ENCODE peak calls at places on chromosomes 16 and 17, in ten cellular contexts. P, Y, O, T, N, E, I, B, V and C are unnamed samples.

GRCh38 chr17:17774009-17774881 is 62.5 kb downstream of the SREBF1 start:
- DNase-seq in V (no peak), N (peak), B (no peak), E (peak), O (peak), P (peak), I (peak), Y (peak), T (no peak), C (peak)

GRCh38 chr16:3980311-3981111 is 100.0 kb upstream of the CREBBP start:
- DNase-seq in T (peak), I (no peak), Y (no peak), N (no peak), B (no peak), E (no peak), P (no peak), O (no peak), V (no peak), C (no peak)

GRCh38 chr17:49577651-49577935 is 1.9 kb downstream of the NXPH3 start:
- DNase-seq in O (no peak), N (no peak), V (no peak), B (peak), I (no peak), P (no peak), Y (no peak), T (peak), E (no peak), C (no peak)

GRCh38 chr17:38403491-38403890 is 24.8 kb upstream of the ARHGAP23 start:
- DNase-seq in P (no peak), Y (no peak), B (no peak), V (no peak), I (peak), T (peak), N (no peak), E (no peak), O (no peak), C (no peak)

GRCh38 chr17:45645330-45645729 is 138.8 kb upstream of the CRHR1 start:
- DNase-seq in P (no peak), N (no peak), I (no peak), T (no peak), E (no peak), B (no peak), V (no peak), O (no peak), Y (no peak), C (no peak)

GRCh38 chr17:49843774-49844350 is 4.0 kb downstream of the TAC4 start:
- DNase-seq in N (no peak), E (peak), O (no peak), I (peak), Y (no peak), P (no peak), V (no peak), B (peak), T (no peak), C (no peak)

GRCh38 chr17:17681744-17682292 is 560 bp downstream of the RAI1 start:
- DNase-seq in T (peak), I (no peak), E (no peak), P (no peak), N (no peak), V (no peak), O (no peak), B (peak), Y (peak), C (peak)

GRCh38 chr17:19610879-19611278 is 37.7 kb upstream of the ALDH3A2 start:
- DNase-seq in T (no peak), P (no peak), B (no peak), E (no peak), O (no peak), Y (no peak), I (no peak), N (no peak), V (no peak), C (no peak)

GRCh38 chr16:85310868-85311585 is 198.8 kb upstream of the CIBAR2 start:
- DNase-seq in I (peak), P (no peak), N (no peak), E (no peak), Y (no peak), T (no peak), V (no peak), B (peak), O (no peak), C (no peak)

GRCh38 chr17:58611331-58611730 is 80.5 kb downstream of the TEX14 start:
- DNase-seq in I (no peak), V (no peak), T (no peak), N (no peak), Y (no peak), O (no peak), B (no peak), E (no peak), P (no peak), C (no peak)

GRCh38 chr16:10906914-10907756 is 30.1 kb downstream of the CIITA start:
- DNase-seq in I (peak), T (peak), N (no peak), Y (no peak), O (no peak), E (no peak), P (no peak), V (no peak), B (no peak), C (no peak)

GRCh38 chr16:2895813-2896212 is 12.8 kb downstream of the FLYWCH2 start:
- DNase-seq in V (peak), P (no peak), O (no peak), I (no peak), N (no peak), Y (no peak), E (no peak), T (no peak), B (no peak), C (no peak)

GRCh38 chr17:76561799-76562268 is 22.0 kb downstream of the PRCD start:
- DNase-seq in B (no peak), E (peak), V (no peak), O (no peak), T (no peak), P (no peak), Y (no peak), N (no peak), I (no peak), C (no peak)

GRCh38 chr17:59837362-59838195 is 55.2 kb downstream of the TUBD1 start:
- DNase-seq in P (peak), T (no peak), Y (peak), N (peak), E (peak), O (no peak), I (peak), V (peak), B (peak), C (peak)

GRCh38 chr16:496097-496886 is 31.2 kb upstream of the CAPN15 start:
- DNase-seq in E (peak), V (no peak), Y (no peak), B (no peak), P (no peak), O (no peak), I (no peak), N (no peak), T (no peak), C (no peak)

GRCh38 chr17:81967533-81968395 is 6.8 kb upstream of the NOTUM start:
- DNase-seq in B (peak), N (peak), T (peak), E (no peak), P (peak), I (peak), Y (peak), O (peak), V (peak), C (peak)

GRCh38 chr16:11042205-11042604 is 97.8 kb downstream of the CLEC16A start:
- DNase-seq in Y (no peak), I (no peak), O (no peak), P (no peak), E (no peak), V (no peak), N (no peak), B (no peak), T (no peak), C (no peak)

GRCh38 chr17:14732211-14732610 is 431.3 kb downstream of the HS3ST3B1 start:
- DNase-seq in V (no peak), N (no peak), Y (no peak), B (no peak), P (no peak), O (no peak), I (no peak), E (no peak), T (no peak), C (no peak)

DNA sequence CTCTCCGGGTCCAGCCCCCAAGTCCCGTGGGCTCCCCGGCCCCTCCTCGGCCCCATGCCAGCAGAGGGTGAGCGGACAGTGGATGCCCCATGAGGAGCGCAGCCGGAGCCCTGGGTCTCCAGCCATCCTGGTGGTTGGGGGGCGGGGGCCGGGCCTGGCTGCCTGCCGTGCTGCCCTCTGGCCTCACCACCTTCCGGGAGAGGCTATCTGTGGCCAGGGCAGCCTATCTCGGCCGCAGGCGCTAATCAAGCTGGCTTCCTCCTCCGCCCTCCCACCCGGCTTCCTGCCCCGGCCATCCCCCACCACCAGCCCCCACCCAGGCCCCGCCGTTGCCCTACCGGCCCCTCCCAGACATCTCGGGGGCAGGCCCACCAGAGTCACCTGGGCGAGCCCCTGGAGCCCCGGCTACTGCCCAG is 46.8 kb downstream of the ZFPM1 start:
- DNase-seq in E (peak), I (no peak), V (no peak), Y (no peak), P (no peak), O (no peak), B (peak), T (no peak), N (peak), C (no peak)
- TF ChIP-seq POLR2AphosphoS5 in E (peak), I (no peak), V (no peak), Y (no peak), P (no peak), O (no peak), B (no peak), T (no peak), N (no peak), C (no peak)

GRCh38 chr17:43467981-43468541 is 15.7 kb upstream of the DHX8 start:
- DNase-seq in T (no peak), O (no peak), I (no peak), V (no peak), P (no peak), B (no peak), N (no peak), E (no peak), Y (no peak), C (no peak)
- TF ChIP-seq POLR2AphosphoS5 in T (peak), O (no peak), I (no peak), V (no peak), P (no peak), B (no peak), N (no peak), E (no peak), Y (no peak), C (no peak)

DNA sequence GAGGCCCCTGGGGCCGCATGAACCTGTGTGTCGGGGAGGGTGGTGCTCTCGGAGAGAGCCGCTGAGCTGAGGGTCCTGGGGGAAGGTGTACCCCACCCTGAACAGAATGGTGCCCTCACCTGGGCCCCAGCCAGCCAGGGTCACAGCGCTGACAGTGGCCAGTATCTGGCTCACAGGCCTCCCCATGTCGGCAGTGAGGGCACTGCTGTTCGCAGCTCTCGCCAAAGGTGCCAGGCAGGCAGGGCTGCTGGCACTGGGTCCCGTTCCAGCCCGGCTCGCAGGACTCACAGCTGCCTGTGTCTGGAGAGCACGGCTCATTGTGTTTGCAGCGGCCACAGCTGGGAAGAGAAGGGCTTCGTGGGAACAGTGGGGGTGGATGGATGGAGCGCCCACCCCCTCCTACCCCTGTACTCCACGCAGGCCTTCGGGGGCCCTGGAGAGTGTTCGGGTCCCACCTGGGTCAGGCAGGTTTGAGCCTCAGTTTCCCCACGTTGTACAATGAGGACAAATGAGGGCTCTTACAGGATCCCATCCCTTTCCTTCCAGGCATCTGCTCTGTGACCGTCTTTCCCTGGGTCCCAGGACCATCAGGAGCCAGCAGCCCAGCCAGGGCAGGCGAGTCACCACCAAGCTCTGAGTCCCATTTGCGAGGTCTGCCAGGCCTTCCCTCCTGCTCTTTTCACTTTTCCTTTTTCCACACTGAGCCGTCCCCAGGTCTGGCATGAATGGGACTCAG is 5.0 kb downstream of the SCARF1 start:
- DNase-seq in Y (no peak), N (peak), T (peak), P (peak), O (no peak), I (no peak), V (no peak), B (no peak), E (no peak), C (no peak)
- TF ChIP-seq POLR2AphosphoS5 in Y (no peak), N (no peak), T (no peak), P (no peak), O (no peak), I (no peak), V (no peak), B (no peak), E (peak), C (no peak)

GRCh38 chr17:74078363-74078762 is 125.1 kb upstream of the RPL38 start:
- DNase-seq in Y (no peak), V (no peak), O (no peak), P (no peak), N (no peak), T (no peak), B (no peak), I (no peak), E (no peak), C (no peak)
- TF ChIP-seq POLR2AphosphoS5 in Y (no peak), V (no peak), O (no peak), P (no peak), N (no peak), T (no peak), B (no peak), I (no peak), E (no peak), C (no peak)

DNA sequence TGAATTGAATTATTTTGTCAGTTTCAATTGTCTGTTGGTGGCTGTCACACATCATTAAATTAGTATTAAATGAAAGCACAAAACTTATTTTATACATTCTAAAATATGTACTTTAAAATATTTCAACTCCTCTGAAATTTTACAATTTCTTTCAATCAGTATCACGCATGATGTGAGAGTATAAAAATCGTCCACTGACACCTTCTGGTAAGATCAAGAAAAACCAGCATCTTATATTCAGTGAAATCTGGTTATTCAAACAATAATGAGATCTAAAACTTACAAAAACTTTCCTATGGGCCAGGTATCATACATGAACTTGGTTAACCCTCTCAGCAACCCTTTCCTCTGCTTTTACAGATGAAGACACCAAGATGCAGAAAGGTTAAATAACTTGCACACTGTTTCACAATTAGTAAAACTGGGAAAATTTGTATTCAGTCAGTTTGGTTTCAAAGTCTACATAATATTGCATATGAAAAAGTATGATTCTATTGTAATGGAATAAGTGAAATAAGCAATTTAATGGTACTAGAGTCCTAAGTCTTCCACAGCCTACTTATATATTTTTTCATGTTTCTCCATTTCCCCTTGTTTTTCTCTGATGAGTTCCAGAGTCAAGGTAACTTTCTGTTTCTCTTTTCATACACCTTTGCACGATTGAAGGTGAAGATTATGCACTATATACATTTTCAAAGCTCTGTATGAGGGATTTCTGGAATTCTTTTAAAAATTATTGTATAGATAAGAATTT is 58.7 kb downstream of the EFCAB5 start:
- DNase-seq in N (no peak), B (no peak), E (no peak), O (no peak), V (no peak), I (no peak), Y (no peak), T (no peak), P (no peak), C (no peak)
- TF ChIP-seq POLR2AphosphoS5 in N (no peak), B (no peak), E (no peak), O (no peak), V (no peak), I (no peak), Y (no peak), T (no peak), P (no peak), C (no peak)

GRCh38 chr16:15746332-15746731 is 96.3 kb downstream of the NDE1 start:
- DNase-seq in I (no peak), P (no peak), O (no peak), B (no peak), T (no peak), N (no peak), E (no peak), Y (no peak), V (no peak), C (no peak)
- TF ChIP-seq POLR2AphosphoS5 in I (no peak), P (no peak), O (peak), B (no peak), T (no peak), N (no peak), E (no peak), Y (no peak), V (no peak), C (no peak)